ENCODE peak calls at places on chromosomes 13 and 19, in seven cellular contexts. One of them, this sample, is unnamed.

GRCh38 chr19:32870981-32871451 is 1.4 kb upstream of the SLC7A9 start:
- DNase-seq in heart right ventricle: no peak
- DNase-seq in GM23338: no peak
- DNase-seq in fibroblast of lung: no peak
- DNase-seq in HCT116: no peak
- DNase-seq in neural progenitor cell: no peak
- DNase-seq in CD4-positive, alpha-beta memory T cell: no peak
- DNase-seq in this sample: no peak

GRCh38 chr13:45833663-45834062 is 17.9 kb downstream of the SIAH3 start:
- DNase-seq in HCT116: peak
- DNase-seq in fibroblast of lung: peak
- DNase-seq in GM23338: no peak
- DNase-seq in heart right ventricle: peak
- DNase-seq in neural progenitor cell: no peak
- DNase-seq in CD4-positive, alpha-beta memory T cell: no peak
- DNase-seq in this sample: no peak

GRCh38 chr13:112642061-112642460 is 47.8 kb upstream of the ATP11A start:
- DNase-seq in fibroblast of lung: no peak
- DNase-seq in heart right ventricle: no peak
- DNase-seq in GM23338: no peak
- DNase-seq in HCT116: no peak
- DNase-seq in neural progenitor cell: no peak
- DNase-seq in CD4-positive, alpha-beta memory T cell: no peak
- DNase-seq in this sample: no peak

GRCh38 chr13:37640499-37640898 is 41.9 kb upstream of the POSTN start:
- DNase-seq in GM23338: peak
- DNase-seq in HCT116: no peak
- DNase-seq in heart right ventricle: no peak
- DNase-seq in CD4-positive, alpha-beta memory T cell: no peak
- DNase-seq in fibroblast of lung: peak
- DNase-seq in neural progenitor cell: peak
- DNase-seq in this sample: no peak

GRCh38 chr13:52848455-52849190 is at the start of gene PCDH8:
- DNase-seq in neural progenitor cell: peak
- DNase-seq in heart right ventricle: no peak
- DNase-seq in CD4-positive, alpha-beta memory T cell: no peak
- DNase-seq in GM23338: peak
- DNase-seq in HCT116: no peak
- DNase-seq in fibroblast of lung: no peak
- DNase-seq in this sample: peak

GRCh38 chr13:33918199-33918932 is 100.4 kb downstream of the RFC3 start:
- DNase-seq in fibroblast of lung: peak
- DNase-seq in GM23338: no peak
- DNase-seq in neural progenitor cell: peak
- DNase-seq in HCT116: no peak
- DNase-seq in heart right ventricle: no peak
- DNase-seq in CD4-positive, alpha-beta memory T cell: no peak
- DNase-seq in this sample: no peak

GRCh38 chr13:75021151-75021550 is 460.8 kb downstream of the TBC1D4 start:
- DNase-seq in GM23338: no peak
- DNase-seq in heart right ventricle: no peak
- DNase-seq in CD4-positive, alpha-beta memory T cell: no peak
- DNase-seq in HCT116: no peak
- DNase-seq in fibroblast of lung: no peak
- DNase-seq in neural progenitor cell: no peak
- DNase-seq in this sample: no peak

GRCh38 chr19:399370-399769 is 9.6 kb downstream of the C2CD4C start:
- DNase-seq in neural progenitor cell: no peak
- DNase-seq in fibroblast of lung: no peak
- DNase-seq in CD4-positive, alpha-beta memory T cell: no peak
- DNase-seq in heart right ventricle: no peak
- DNase-seq in GM23338: no peak
- DNase-seq in HCT116: no peak
- DNase-seq in this sample: no peak

GRCh38 chr13:111330211-111330610 is 9.8 kb downstream of the TEX29 start:
- DNase-seq in HCT116: no peak
- DNase-seq in heart right ventricle: no peak
- DNase-seq in GM23338: no peak
- DNase-seq in fibroblast of lung: no peak
- DNase-seq in neural progenitor cell: no peak
- DNase-seq in CD4-positive, alpha-beta memory T cell: no peak
- DNase-seq in this sample: no peak

GRCh38 chr13:79533781-79534400 is 52.9 kb downstream of the NDFIP2 start:
- DNase-seq in neural progenitor cell: no peak
- DNase-seq in GM23338: no peak
- DNase-seq in HCT116: no peak
- DNase-seq in fibroblast of lung: peak
- DNase-seq in CD4-positive, alpha-beta memory T cell: no peak
- DNase-seq in heart right ventricle: no peak
- DNase-seq in this sample: no peak

GRCh38 chr19:16112778-16113177 is 1.1 kb downstream of the RAB8A start:
- DNase-seq in GM23338: no peak
- DNase-seq in neural progenitor cell: no peak
- DNase-seq in HCT116: no peak
- DNase-seq in fibroblast of lung: no peak
- DNase-seq in CD4-positive, alpha-beta memory T cell: no peak
- DNase-seq in heart right ventricle: no peak
- DNase-seq in this sample: no peak

GRCh38 chr13:70408865-70409264 is 300.6 kb upstream of the KLHL1 start:
- DNase-seq in neural progenitor cell: no peak
- DNase-seq in GM23338: no peak
- DNase-seq in heart right ventricle: no peak
- DNase-seq in CD4-positive, alpha-beta memory T cell: no peak
- DNase-seq in fibroblast of lung: peak
- DNase-seq in HCT116: no peak
- DNase-seq in this sample: no peak

GRCh38 chr13:100675660-100676129 is 1.1 kb upstream of the TMTC4 start:
- DNase-seq in neural progenitor cell: no peak
- DNase-seq in fibroblast of lung: no peak
- DNase-seq in heart right ventricle: no peak
- DNase-seq in GM23338: peak
- DNase-seq in HCT116: no peak
- DNase-seq in CD4-positive, alpha-beta memory T cell: no peak
- DNase-seq in this sample: no peak

GRCh38 chr19:2266183-2266993 is 10.2 kb upstream of the JSRP1 start:
- DNase-seq in heart right ventricle: peak
- DNase-seq in fibroblast of lung: peak
- DNase-seq in HCT116: no peak
- DNase-seq in neural progenitor cell: no peak
- DNase-seq in GM23338: no peak
- DNase-seq in CD4-positive, alpha-beta memory T cell: no peak
- DNase-seq in this sample: peak

GRCh38 chr13:96948127-96948526 is 46.1 kb downstream of the OXGR1 start:
- DNase-seq in heart right ventricle: no peak
- DNase-seq in GM23338: no peak
- DNase-seq in fibroblast of lung: no peak
- DNase-seq in CD4-positive, alpha-beta memory T cell: no peak
- DNase-seq in HCT116: no peak
- DNase-seq in neural progenitor cell: no peak
- DNase-seq in this sample: no peak

GRCh38 chr13:28356506-28357064 is 138.3 kb downstream of the FLT1 start:
- DNase-seq in fibroblast of lung: no peak
- DNase-seq in HCT116: no peak
- DNase-seq in heart right ventricle: no peak
- DNase-seq in GM23338: no peak
- DNase-seq in CD4-positive, alpha-beta memory T cell: no peak
- DNase-seq in neural progenitor cell: no peak
- DNase-seq in this sample: no peak

GRCh38 chr13:23159205-23159586 is 21.6 kb upstream of the SGCG start:
- DNase-seq in GM23338: peak
- DNase-seq in CD4-positive, alpha-beta memory T cell: no peak
- DNase-seq in neural progenitor cell: peak
- DNase-seq in fibroblast of lung: peak
- DNase-seq in heart right ventricle: peak
- DNase-seq in HCT116: no peak
- DNase-seq in this sample: no peak

GRCh38 chr13:40565282-40566148 is 100.9 kb downstream of the FOXO1 start:
- DNase-seq in heart right ventricle: no peak
- DNase-seq in GM23338: no peak
- DNase-seq in fibroblast of lung: no peak
- DNase-seq in HCT116: no peak
- DNase-seq in CD4-positive, alpha-beta memory T cell: no peak
- DNase-seq in neural progenitor cell: no peak
- DNase-seq in this sample: no peak

GRCh38 chr13:41007359-41008118 is 11.6 kb downstream of the ELF1 start:
- DNase-seq in fibroblast of lung: peak
- DNase-seq in neural progenitor cell: peak
- DNase-seq in CD4-positive, alpha-beta memory T cell: no peak
- DNase-seq in heart right ventricle: no peak
- DNase-seq in HCT116: no peak
- DNase-seq in GM23338: peak
- DNase-seq in this sample: no peak

GRCh38 chr19:46913198-46913851 is 52.5 kb downstream of the ARHGAP35 start:
- DNase-seq in fibroblast of lung: no peak
- DNase-seq in heart right ventricle: no peak
- DNase-seq in GM23338: no peak
- DNase-seq in HCT116: no peak
- DNase-seq in CD4-positive, alpha-beta memory T cell: no peak
- DNase-seq in neural progenitor cell: no peak
- DNase-seq in this sample: no peak

GRCh38 chr19:8577247-8577646 is at the start of gene MYO1F:
- DNase-seq in HCT116: no peak
- DNase-seq in GM23338: no peak
- DNase-seq in neural progenitor cell: no peak
- DNase-seq in CD4-positive, alpha-beta memory T cell: no peak
- DNase-seq in heart right ventricle: peak
- DNase-seq in fibroblast of lung: no peak
- DNase-seq in this sample: no peak

GRCh38 chr19:17625980-17626379 is 62.2 kb downstream of the UNC13A start:
- DNase-seq in CD4-positive, alpha-beta memory T cell: no peak
- DNase-seq in fibroblast of lung: no peak
- DNase-seq in HCT116: no peak
- DNase-seq in heart right ventricle: no peak
- DNase-seq in neural progenitor cell: no peak
- DNase-seq in GM23338: no peak
- DNase-seq in this sample: no peak

GRCh38 chr13:79837741-79838450 is 356.9 kb downstream of the NDFIP2 start:
- DNase-seq in neural progenitor cell: no peak
- DNase-seq in fibroblast of lung: peak
- DNase-seq in heart right ventricle: no peak
- DNase-seq in GM23338: no peak
- DNase-seq in CD4-positive, alpha-beta memory T cell: no peak
- DNase-seq in HCT116: no peak
- DNase-seq in this sample: no peak

GRCh38 chr13:84455143-84455905 is 573.0 kb upstream of the SLITRK1 start:
- DNase-seq in fibroblast of lung: no peak
- DNase-seq in CD4-positive, alpha-beta memory T cell: no peak
- DNase-seq in neural progenitor cell: no peak
- DNase-seq in heart right ventricle: no peak
- DNase-seq in HCT116: no peak
- DNase-seq in GM23338: peak
- DNase-seq in this sample: no peak

GRCh38 chr19:3179739-3180293 is 1.2 kb downstream of the S1PR4 start:
- DNase-seq in HCT116: no peak
- DNase-seq in CD4-positive, alpha-beta memory T cell: no peak
- DNase-seq in GM23338: no peak
- DNase-seq in neural progenitor cell: no peak
- DNase-seq in heart right ventricle: no peak
- DNase-seq in fibroblast of lung: no peak
- DNase-seq in this sample: no peak

GRCh38 chr19:45814166-45814780 is 835 bp downstream of the RSPH6A start:
- DNase-seq in fibroblast of lung: no peak
- DNase-seq in GM23338: no peak
- DNase-seq in neural progenitor cell: no peak
- DNase-seq in CD4-positive, alpha-beta memory T cell: no peak
- DNase-seq in HCT116: no peak
- DNase-seq in heart right ventricle: no peak
- DNase-seq in this sample: no peak
- H3K27ac ChIP-seq in fibroblast of lung: no peak
- H3K27ac ChIP-seq in GM23338: no peak
- H3K27ac ChIP-seq in neural progenitor cell: no peak
- H3K27ac ChIP-seq in CD4-positive, alpha-beta memory T cell: no peak
- H3K27ac ChIP-seq in HCT116: no peak
- H3K27ac ChIP-seq in heart right ventricle: no peak
- H3K27ac ChIP-seq in this sample: no peak

GRCh38 chr13:99416411-99417121 is 84.7 kb upstream of the TM9SF2 start:
- DNase-seq in GM23338: no peak
- DNase-seq in HCT116: no peak
- DNase-seq in CD4-positive, alpha-beta memory T cell: no peak
- DNase-seq in fibroblast of lung: no peak
- DNase-seq in neural progenitor cell: no peak
- DNase-seq in heart right ventricle: no peak
- DNase-seq in this sample: no peak

GRCh38 chr13:99415014-99415650 is 86.1 kb upstream of the TM9SF2 start:
- DNase-seq in neural progenitor cell: no peak
- DNase-seq in CD4-positive, alpha-beta memory T cell: no peak
- DNase-seq in GM23338: no peak
- DNase-seq in heart right ventricle: no peak
- DNase-seq in HCT116: no peak
- DNase-seq in fibroblast of lung: no peak
- DNase-seq in this sample: no peak

GRCh38 chr13:99415851-99416331 is 85.4 kb upstream of the TM9SF2 start:
- DNase-seq in neural progenitor cell: no peak
- DNase-seq in CD4-positive, alpha-beta memory T cell: no peak
- DNase-seq in GM23338: no peak
- DNase-seq in heart right ventricle: no peak
- DNase-seq in HCT116: no peak
- DNase-seq in fibroblast of lung: no peak
- DNase-seq in this sample: no peak

GRCh38 chr13:99412856-99413255 is 88.4 kb upstream of the TM9SF2 start:
- DNase-seq in fibroblast of lung: no peak
- DNase-seq in HCT116: no peak
- DNase-seq in neural progenitor cell: no peak
- DNase-seq in heart right ventricle: no peak
- DNase-seq in CD4-positive, alpha-beta memory T cell: no peak
- DNase-seq in GM23338: no peak
- DNase-seq in this sample: no peak

GRCh38 chr13:99414048-99414995 is 87.0 kb upstream of the TM9SF2 start:
- DNase-seq in HCT116: no peak
- DNase-seq in fibroblast of lung: no peak
- DNase-seq in neural progenitor cell: no peak
- DNase-seq in GM23338: no peak
- DNase-seq in heart right ventricle: no peak
- DNase-seq in CD4-positive, alpha-beta memory T cell: no peak
- DNase-seq in this sample: no peak
- H3K27ac ChIP-seq in HCT116: no peak
- H3K27ac ChIP-seq in fibroblast of lung: no peak
- H3K27ac ChIP-seq in neural progenitor cell: no peak
- H3K27ac ChIP-seq in GM23338: no peak
- H3K27ac ChIP-seq in heart right ventricle: no peak
- H3K27ac ChIP-seq in CD4-positive, alpha-beta memory T cell: no peak
- H3K27ac ChIP-seq in this sample: no peak

GRCh38 chr13:87907202-87907601 is 236.0 kb downstream of the SLITRK5 start:
- DNase-seq in heart right ventricle: no peak
- DNase-seq in CD4-positive, alpha-beta memory T cell: no peak
- DNase-seq in fibroblast of lung: no peak
- DNase-seq in GM23338: no peak
- DNase-seq in HCT116: no peak
- DNase-seq in neural progenitor cell: no peak
- DNase-seq in this sample: no peak

GRCh38 chr13:87903568-87903967 is 232.4 kb downstream of the SLITRK5 start:
- DNase-seq in CD4-positive, alpha-beta memory T cell: no peak
- DNase-seq in GM23338: no peak
- DNase-seq in heart right ventricle: no peak
- DNase-seq in HCT116: no peak
- DNase-seq in fibroblast of lung: no peak
- DNase-seq in neural progenitor cell: no peak
- DNase-seq in this sample: no peak
- H3K27ac ChIP-seq in CD4-positive, alpha-beta memory T cell: no peak
- H3K27ac ChIP-seq in GM23338: no peak
- H3K27ac ChIP-seq in heart right ventricle: no peak
- H3K27ac ChIP-seq in HCT116: no peak
- H3K27ac ChIP-seq in fibroblast of lung: no peak
- H3K27ac ChIP-seq in neural progenitor cell: no peak
- H3K27ac ChIP-seq in this sample: no peak

GRCh38 chr19:10898633-10899032 is 27.3 kb downstream of the CARM1 start:
- DNase-seq in neural progenitor cell: no peak
- DNase-seq in HCT116: no peak
- DNase-seq in fibroblast of lung: no peak
- DNase-seq in GM23338: no peak
- DNase-seq in CD4-positive, alpha-beta memory T cell: no peak
- DNase-seq in heart right ventricle: no peak
- DNase-seq in this sample: no peak
- H3K27ac ChIP-seq in neural progenitor cell: peak
- H3K27ac ChIP-seq in HCT116: peak
- H3K27ac ChIP-seq in fibroblast of lung: no peak
- H3K27ac ChIP-seq in GM23338: peak
- H3K27ac ChIP-seq in CD4-positive, alpha-beta memory T cell: no peak
- H3K27ac ChIP-seq in heart right ventricle: peak
- H3K27ac ChIP-seq in this sample: no peak

This sample was measured in caudate nucleus.